ENCODE peak calls at places on chromosomes 12 and 14, in nine cellular contexts. F is GM23248; B is activated CD8-positive, alpha-beta memory T cell treated with anti-CD3 and anti-CD28 coated beads for 1 hour; A is HuH-7; I is neural progenitor cell; O is posterior vena cava; P is ACHN; U is NCI-H1436; D is ELR. N is an unnamed sample.

GRCh38 chr12:52264435-52264825 is 10.0 kb upstream of the KRT86 start:
- DNase-seq in F (no peak), B (no peak), A (no peak), I (no peak), O (peak), P (no peak), U (no peak), D (no peak), N (no peak)

GRCh38 chr12:3896851-3897351 is 23.7 kb upstream of the PARP11 start:
- DNase-seq in F (peak), B (no peak), A (no peak), I (peak), O (no peak), P (no peak), U (no peak), D (no peak), N (no peak)

GRCh38 chr12:126811401-126811800 is 1455.6 kb upstream of the TMEM132C start:
- DNase-seq in F (no peak), B (no peak), A (no peak), I (peak), O (no peak), P (no peak), U (no peak), D (no peak), N (peak)

GRCh38 chr14:56812364-56813103 is 2.3 kb upstream of the OTX2 start:
- DNase-seq in F (no peak), B (no peak), A (no peak), I (peak), O (no peak), P (no peak), U (no peak), D (no peak), N (no peak)

GRCh38 chr14:29518335-29518734 is 409.3 kb downstream of the PRKD1 start:
- DNase-seq in F (peak), B (no peak), A (no peak), I (no peak), O (no peak), P (no peak), U (no peak), D (peak), N (no peak)

GRCh38 chr12:122849352-122850047 is 14.2 kb downstream of the HIP1R start:
- DNase-seq in F (no peak), B (no peak), A (no peak), I (no peak), O (no peak), P (no peak), U (no peak), D (no peak), N (no peak)

GRCh38 chr14:50334211-50334610 is 22.1 kb downstream of the DMAC2L start:
- DNase-seq in F (no peak), B (no peak), A (no peak), I (no peak), O (no peak), P (no peak), U (no peak), D (no peak), N (no peak)

GRCh38 chr14:68548194-68549056 is 244.4 kb downstream of the ZFP36L1 start:
- DNase-seq in F (peak), B (no peak), A (no peak), I (peak), O (peak), P (no peak), U (peak), D (peak), N (no peak)

GRCh38 chr14:105866841-105867321 is 340.5 kb downstream of the TMEM121 start:
- DNase-seq in F (no peak), B (no peak), A (no peak), I (no peak), O (peak), P (no peak), U (no peak), D (no peak), N (no peak)

GRCh38 chr14:22850944-22851790 is 14.8 kb downstream of the MMP14 start:
- DNase-seq in F (peak), B (no peak), A (no peak), I (no peak), O (peak), P (peak), U (no peak), D (peak), N (peak)

GRCh38 chr14:100409016-100409385 is 85.9 kb downstream of the SLC25A47 start:
- DNase-seq in F (no peak), B (no peak), A (no peak), I (no peak), O (no peak), P (no peak), U (no peak), D (no peak), N (no peak)

GRCh38 chr14:75559451-75560187 is 18.8 kb upstream of the FLVCR2 start:
- DNase-seq in F (peak), B (no peak), A (no peak), I (no peak), O (no peak), P (no peak), U (no peak), D (peak), N (no peak)

GRCh38 chr14:59507063-59507751 is 22.9 kb downstream of the JKAMP start:
- DNase-seq in F (peak), B (no peak), A (peak), I (peak), O (no peak), P (peak), U (peak), D (peak), N (peak)

GRCh38 chr12:58364389-58365086 is 423.2 kb downstream of the ATP23 start:
- DNase-seq in F (peak), B (no peak), A (no peak), I (no peak), O (no peak), P (peak), U (no peak), D (peak), N (no peak)

GRCh38 chr12:27898022-27898421 is 74.5 kb downstream of the PTHLH start:
- DNase-seq in F (peak), B (no peak), A (no peak), I (no peak), O (no peak), P (no peak), U (no peak), D (peak), N (no peak)

GRCh38 chr12:107322063-107322462 is 228.7 kb upstream of the CRY1 start:
- DNase-seq in F (no peak), B (no peak), A (no peak), I (no peak), O (no peak), P (no peak), U (no peak), D (no peak), N (no peak)

GRCh38 chr14:71212683-71213107 is 305.4 kb downstream of the PCNX1 start:
- DNase-seq in F (no peak), B (no peak), A (no peak), I (peak), O (no peak), P (no peak), U (no peak), D (no peak), N (no peak)

N was measured in cerebellar cortex.